ENCODE peak calls at places on chromosomes 5 and 9, in nine cellular contexts. One of them, this sample, is unnamed.
A peak's percentile ranks its signal among the peaks of the same experiment; 100 is the strongest.

GRCh38 chr9:20558609-20559016 is 63.7 kb downstream of the MLLT3 start:
- DNase-seq in right atrium auricular region: no peak
- DNase-seq in brain microvascular endothelial cell: peak; percentile 92
- DNase-seq in mucosa of descending colon: no peak
- DNase-seq in body of pancreas: no peak
- DNase-seq in breast epithelium: no peak
- DNase-seq in uterus: no peak
- DNase-seq in heart left ventricle: no peak
- DNase-seq in adrenal gland: no peak
- DNase-seq in this sample: peak; percentile 79

GRCh38 chr5:172441262-172441751 is 13.0 kb downstream of the SH3PXD2B start:
- DNase-seq in adrenal gland: peak; percentile 91
- DNase-seq in mucosa of descending colon: no peak
- DNase-seq in breast epithelium: no peak
- DNase-seq in uterus: peak; percentile 56
- DNase-seq in heart left ventricle: peak; percentile 61
- DNase-seq in brain microvascular endothelial cell: no peak
- DNase-seq in body of pancreas: peak; percentile 76
- DNase-seq in right atrium auricular region: peak; percentile 95
- DNase-seq in this sample: no peak

GRCh38 chr5:66454186-66455078 is 141.8 kb upstream of the MAST4 start:
- DNase-seq in body of pancreas: no peak
- DNase-seq in uterus: no peak
- DNase-seq in adrenal gland: no peak
- DNase-seq in brain microvascular endothelial cell: peak; percentile 74
- DNase-seq in mucosa of descending colon: no peak
- DNase-seq in heart left ventricle: no peak
- DNase-seq in right atrium auricular region: no peak
- DNase-seq in breast epithelium: no peak
- DNase-seq in this sample: no peak

GRCh38 chr9:18888241-18888794 is 144.7 kb downstream of the SAXO1 start:
- DNase-seq in brain microvascular endothelial cell: no peak
- DNase-seq in uterus: no peak
- DNase-seq in breast epithelium: no peak
- DNase-seq in right atrium auricular region: no peak
- DNase-seq in mucosa of descending colon: no peak
- DNase-seq in adrenal gland: no peak
- DNase-seq in body of pancreas: no peak
- DNase-seq in heart left ventricle: peak; percentile 37
- DNase-seq in this sample: no peak

GRCh38 chr5:39570418-39571027 is 145.7 kb upstream of the DAB2 start:
- DNase-seq in heart left ventricle: no peak
- DNase-seq in right atrium auricular region: no peak
- DNase-seq in mucosa of descending colon: no peak
- DNase-seq in brain microvascular endothelial cell: peak; percentile 14
- DNase-seq in uterus: no peak
- DNase-seq in breast epithelium: no peak
- DNase-seq in adrenal gland: no peak
- DNase-seq in body of pancreas: no peak
- DNase-seq in this sample: no peak

GRCh38 chr5:137752873-137753226 is 1.3 kb downstream of the HNRNPA0 start:
- DNase-seq in brain microvascular endothelial cell: no peak
- DNase-seq in mucosa of descending colon: no peak
- DNase-seq in right atrium auricular region: no peak
- DNase-seq in uterus: no peak
- DNase-seq in heart left ventricle: peak; percentile 46
- DNase-seq in breast epithelium: no peak
- DNase-seq in body of pancreas: no peak
- DNase-seq in adrenal gland: peak; percentile 49
- DNase-seq in this sample: no peak

GRCh38 chr5:144418719-144419118 is 248.0 kb downstream of the KCTD16 start:
- DNase-seq in brain microvascular endothelial cell: no peak
- DNase-seq in breast epithelium: no peak
- DNase-seq in right atrium auricular region: no peak
- DNase-seq in body of pancreas: no peak
- DNase-seq in uterus: no peak
- DNase-seq in heart left ventricle: no peak
- DNase-seq in adrenal gland: no peak
- DNase-seq in mucosa of descending colon: no peak
- DNase-seq in this sample: no peak

GRCh38 chr5:135843571-135844337 is 9.3 kb downstream of the SLC25A48 start:
- DNase-seq in body of pancreas: peak; percentile 16
- DNase-seq in heart left ventricle: no peak
- DNase-seq in adrenal gland: no peak
- DNase-seq in uterus: no peak
- DNase-seq in brain microvascular endothelial cell: no peak
- DNase-seq in breast epithelium: no peak
- DNase-seq in mucosa of descending colon: peak; percentile 78
- DNase-seq in right atrium auricular region: no peak
- DNase-seq in this sample: no peak

GRCh38 chr5:123997354-123998215 is 485.6 kb downstream of the CSNK1G3 start:
- DNase-seq in mucosa of descending colon: no peak
- DNase-seq in uterus: no peak
- DNase-seq in heart left ventricle: no peak
- DNase-seq in brain microvascular endothelial cell: peak; percentile 20
- DNase-seq in breast epithelium: no peak
- DNase-seq in adrenal gland: no peak
- DNase-seq in right atrium auricular region: no peak
- DNase-seq in body of pancreas: no peak
- DNase-seq in this sample: peak; percentile 58

GRCh38 chr5:131794596-131794995 is 2.2 kb downstream of the FNIP1 start:
- DNase-seq in body of pancreas: no peak
- DNase-seq in breast epithelium: no peak
- DNase-seq in mucosa of descending colon: no peak
- DNase-seq in right atrium auricular region: no peak
- DNase-seq in heart left ventricle: no peak
- DNase-seq in brain microvascular endothelial cell: no peak
- DNase-seq in uterus: no peak
- DNase-seq in adrenal gland: no peak
- DNase-seq in this sample: no peak

GRCh38 chr9:18424132-18424531 is 49.8 kb upstream of the ADAMTSL1 start:
- DNase-seq in mucosa of descending colon: no peak
- DNase-seq in heart left ventricle: no peak
- DNase-seq in brain microvascular endothelial cell: no peak
- DNase-seq in breast epithelium: no peak
- DNase-seq in body of pancreas: no peak
- DNase-seq in right atrium auricular region: no peak
- DNase-seq in uterus: no peak
- DNase-seq in adrenal gland: no peak
- DNase-seq in this sample: no peak

GRCh38 chr9:99180199-99180598 is 41.5 kb downstream of the ALG2 start:
- DNase-seq in adrenal gland: no peak
- DNase-seq in breast epithelium: no peak
- DNase-seq in heart left ventricle: no peak
- DNase-seq in body of pancreas: no peak
- DNase-seq in uterus: no peak
- DNase-seq in mucosa of descending colon: no peak
- DNase-seq in right atrium auricular region: no peak
- DNase-seq in brain microvascular endothelial cell: no peak
- DNase-seq in this sample: no peak

GRCh38 chr5:102975457-102976182 is 144.3 kb downstream of the GIN1 start:
- DNase-seq in heart left ventricle: no peak
- DNase-seq in mucosa of descending colon: no peak
- DNase-seq in brain microvascular endothelial cell: peak; percentile 37
- DNase-seq in breast epithelium: no peak
- DNase-seq in right atrium auricular region: no peak
- DNase-seq in adrenal gland: no peak
- DNase-seq in body of pancreas: no peak
- DNase-seq in uterus: no peak
- DNase-seq in this sample: peak; percentile 7

GRCh38 chr9:121736147-121736721 is 84.8 kb downstream of the DAB2IP start:
- DNase-seq in body of pancreas: peak; percentile 85
- DNase-seq in breast epithelium: peak; percentile 75
- DNase-seq in mucosa of descending colon: peak; percentile 89
- DNase-seq in right atrium auricular region: peak; percentile 74
- DNase-seq in brain microvascular endothelial cell: no peak
- DNase-seq in heart left ventricle: peak; percentile 85
- DNase-seq in uterus: peak; percentile 89
- DNase-seq in adrenal gland: peak; percentile 42
- DNase-seq in this sample: no peak

GRCh38 chr5:158456756-158457155 is 597.8 kb upstream of the CLINT1 start:
- DNase-seq in mucosa of descending colon: no peak
- DNase-seq in breast epithelium: no peak
- DNase-seq in right atrium auricular region: peak; percentile 69
- DNase-seq in adrenal gland: peak; percentile 61
- DNase-seq in body of pancreas: no peak
- DNase-seq in brain microvascular endothelial cell: peak; percentile 94
- DNase-seq in heart left ventricle: peak; percentile 36
- DNase-seq in uterus: no peak
- DNase-seq in this sample: peak; percentile 92

GRCh38 chr9:35667939-35668338 is 2.9 kb upstream of the ARHGEF39 start:
- DNase-seq in brain microvascular endothelial cell: no peak
- DNase-seq in adrenal gland: no peak
- DNase-seq in body of pancreas: no peak
- DNase-seq in heart left ventricle: no peak
- DNase-seq in uterus: no peak
- DNase-seq in mucosa of descending colon: no peak
- DNase-seq in right atrium auricular region: no peak
- DNase-seq in breast epithelium: no peak
- DNase-seq in this sample: no peak

GRCh38 chr9:35664531-35665470 is at the start of gene ARHGEF39:
- DNase-seq in body of pancreas: peak; percentile 88
- DNase-seq in brain microvascular endothelial cell: peak; percentile 53
- DNase-seq in mucosa of descending colon: peak; percentile 91
- DNase-seq in adrenal gland: peak; percentile 83
- DNase-seq in heart left ventricle: peak; percentile 86
- DNase-seq in uterus: peak; percentile 81
- DNase-seq in breast epithelium: peak; percentile 77
- DNase-seq in right atrium auricular region: no peak
- DNase-seq in this sample: no peak

GRCh38 chr9:35666547-35666946 is 1.6 kb upstream of the ARHGEF39 start:
- DNase-seq in brain microvascular endothelial cell: no peak
- DNase-seq in body of pancreas: no peak
- DNase-seq in breast epithelium: no peak
- DNase-seq in mucosa of descending colon: no peak
- DNase-seq in right atrium auricular region: no peak
- DNase-seq in uterus: no peak
- DNase-seq in adrenal gland: no peak
- DNase-seq in heart left ventricle: no peak
- DNase-seq in this sample: no peak

GRCh38 chr9:35665471-35665818 is 450 bp upstream of the ARHGEF39 start:
- DNase-seq in adrenal gland: no peak
- DNase-seq in uterus: no peak
- DNase-seq in heart left ventricle: no peak
- DNase-seq in mucosa of descending colon: no peak
- DNase-seq in brain microvascular endothelial cell: no peak
- DNase-seq in right atrium auricular region: no peak
- DNase-seq in breast epithelium: no peak
- DNase-seq in body of pancreas: no peak
- DNase-seq in this sample: no peak

DNA sequence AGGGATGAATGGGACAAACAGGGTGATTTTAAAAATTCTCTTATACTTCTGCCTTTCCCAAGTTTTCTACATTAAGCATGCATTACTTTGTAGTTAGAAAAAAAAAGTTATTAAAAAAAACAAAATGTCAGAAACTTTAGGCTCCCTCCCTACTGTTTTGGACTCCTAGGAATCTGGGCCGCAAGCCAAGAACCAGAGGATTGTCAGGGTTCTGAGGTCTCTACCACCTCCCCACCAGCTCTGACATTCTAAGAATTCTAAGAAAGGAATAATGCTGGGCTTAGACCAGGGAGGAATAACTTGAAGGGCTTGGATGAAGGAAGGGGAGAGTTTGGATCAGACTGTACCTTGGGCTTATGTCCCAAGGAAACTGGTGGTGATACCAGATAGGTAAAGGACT is 1.1 kb upstream of the ARHGEF39 start:
- DNase-seq in heart left ventricle: no peak
- DNase-seq in body of pancreas: no peak
- DNase-seq in mucosa of descending colon: no peak
- DNase-seq in brain microvascular endothelial cell: peak; percentile 26
- DNase-seq in breast epithelium: no peak
- DNase-seq in uterus: no peak
- DNase-seq in adrenal gland: no peak
- DNase-seq in right atrium auricular region: no peak
- DNase-seq in this sample: no peak
- H3K4me3 ChIP-seq in heart left ventricle: no peak overlapping the region
- H3K4me3 ChIP-seq in body of pancreas: no peak overlapping the region
- H3K4me3 ChIP-seq in mucosa of descending colon: no peak overlapping the region
- H3K4me3 ChIP-seq in brain microvascular endothelial cell: no peak overlapping the region
- H3K4me3 ChIP-seq in breast epithelium: no peak overlapping the region
- H3K4me3 ChIP-seq in uterus: no peak overlapping the region
- H3K4me3 ChIP-seq in adrenal gland: no peak overlapping the region
- H3K4me3 ChIP-seq in right atrium auricular region: no peak overlapping the region
- H3K4me3 ChIP-seq in this sample: no peak overlapping the region

GRCh38 chr5:147305147-147305546 is 70.3 kb downstream of the STK32A start:
- DNase-seq in breast epithelium: no peak
- DNase-seq in heart left ventricle: no peak
- DNase-seq in body of pancreas: no peak
- DNase-seq in right atrium auricular region: no peak
- DNase-seq in uterus: no peak
- DNase-seq in brain microvascular endothelial cell: no peak
- DNase-seq in mucosa of descending colon: no peak
- DNase-seq in adrenal gland: no peak
- DNase-seq in this sample: no peak
- TF ChIP-seq CTCF in breast epithelium: no peak
- TF ChIP-seq CTCF in heart left ventricle: no peak
- TF ChIP-seq CTCF in body of pancreas: no peak
- TF ChIP-seq CTCF in right atrium auricular region: no peak
- TF ChIP-seq CTCF in uterus: no peak
- TF ChIP-seq CTCF in brain microvascular endothelial cell: no peak
- TF ChIP-seq CTCF in mucosa of descending colon: no peak
- TF ChIP-seq CTCF in adrenal gland: no peak
- TF ChIP-seq CTCF in this sample: no peak

GRCh38 chr5:72878854-72879253 is 62.4 kb downstream of the TNPO1 start:
- DNase-seq in heart left ventricle: no peak
- DNase-seq in uterus: no peak
- DNase-seq in mucosa of descending colon: no peak
- DNase-seq in breast epithelium: no peak
- DNase-seq in right atrium auricular region: no peak
- DNase-seq in adrenal gland: no peak
- DNase-seq in brain microvascular endothelial cell: no peak
- DNase-seq in body of pancreas: no peak
- DNase-seq in this sample: no peak
- H3K36me3 ChIP-seq in heart left ventricle: peaks cover 16% of the 10 kb centered on the region
- H3K36me3 ChIP-seq in uterus: no peaks in the 10 kb centered on the region
- H3K36me3 ChIP-seq in mucosa of descending colon: no peaks in the 10 kb centered on the region
- H3K36me3 ChIP-seq in breast epithelium: no peaks in the 10 kb centered on the region
- H3K36me3 ChIP-seq in right atrium auricular region: peaks cover 60% of the 10 kb centered on the region
- H3K36me3 ChIP-seq in adrenal gland: no peaks in the 10 kb centered on the region
- H3K36me3 ChIP-seq in brain microvascular endothelial cell: peaks cover 72% of the 10 kb centered on the region
- H3K36me3 ChIP-seq in body of pancreas: peaks cover 7% of the 10 kb centered on the region
- H3K36me3 ChIP-seq in this sample: peaks cover 10% of the 10 kb centered on the region

DNA sequence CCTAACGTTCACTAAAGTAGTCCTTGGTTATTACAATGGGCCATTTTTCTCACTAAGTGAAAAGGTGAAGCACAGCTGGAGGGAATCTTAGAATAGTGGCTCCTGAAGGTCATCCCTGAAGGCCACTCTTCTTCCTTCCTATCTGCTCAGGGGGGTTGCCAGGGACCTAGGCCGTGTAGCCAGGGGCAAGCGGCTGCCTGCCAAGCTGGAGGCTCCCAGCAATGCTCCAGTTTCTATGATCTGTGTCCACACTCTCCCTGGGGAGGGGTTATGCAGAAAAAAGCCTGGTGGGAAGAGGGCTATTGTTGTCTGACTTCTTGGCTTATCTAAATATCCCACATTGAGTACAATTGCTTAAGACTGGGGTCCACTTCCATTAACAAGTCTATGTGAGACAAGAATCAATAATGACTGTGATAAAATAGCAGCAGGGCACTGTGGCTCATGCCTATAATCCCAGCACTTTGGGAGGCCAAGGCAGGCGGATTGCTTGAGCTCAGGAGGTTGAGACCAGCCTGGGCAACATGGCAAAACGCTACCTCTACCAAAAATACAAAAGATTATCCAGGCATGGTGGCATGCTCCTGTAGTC is 3.8 kb downstream of the NMRK1 start:
- DNase-seq in body of pancreas: no peak
- DNase-seq in heart left ventricle: no peak
- DNase-seq in uterus: no peak
- DNase-seq in right atrium auricular region: no peak
- DNase-seq in breast epithelium: no peak
- DNase-seq in mucosa of descending colon: no peak
- DNase-seq in brain microvascular endothelial cell: no peak
- DNase-seq in adrenal gland: no peak
- DNase-seq in this sample: no peak
- H3K4me3 ChIP-seq in body of pancreas: no peak overlapping the region
- H3K4me3 ChIP-seq in heart left ventricle: no peak overlapping the region
- H3K4me3 ChIP-seq in uterus: no peak overlapping the region
- H3K4me3 ChIP-seq in right atrium auricular region: no peak overlapping the region
- H3K4me3 ChIP-seq in breast epithelium: no peak overlapping the region
- H3K4me3 ChIP-seq in mucosa of descending colon: no peak overlapping the region
- H3K4me3 ChIP-seq in brain microvascular endothelial cell: no peak overlapping the region
- H3K4me3 ChIP-seq in adrenal gland: no peak overlapping the region
- H3K4me3 ChIP-seq in this sample: no peak overlapping the region